ENCODE peak calls at places on chromosomes 6 and 20, in eight cellular contexts. J is fibroblast of lung; K is aorta; U is stomach; T is lung; S is CD8-positive, alpha-beta memory T cell; W is GM23338; G is ovary. B is an unnamed sample.

GRCh38 chr20:25460591-25461280 is 53.3 kb downstream of the GINS1 start:
- DNase-seq in J (no peak), K (peak; percentile 69), U (no peak), T (no peak), S (no peak), W (no peak), G (no peak), B (no peak)

GRCh38 chr20:37390503-37390890 is 44.6 kb downstream of the SRC start:
- DNase-seq in J (no peak), K (no peak), U (no peak), T (no peak), S (no peak), W (no peak), G (peak; percentile 24), B (no peak)

GRCh38 chr20:23602261-23602660 is 3.5 kb downstream of the CST9 start:
- DNase-seq in J (no peak), K (no peak), U (no peak), T (no peak), S (no peak), W (no peak), G (no peak), B (no peak)

GRCh38 chr20:58864346-58864745 is 11.8 kb downstream of the GNAS start:
- DNase-seq in J (no peak), K (no peak), U (no peak), T (no peak), S (no peak), W (no peak), G (no peak), B (no peak)

GRCh38 chr6:18551228-18551627 is 164.1 kb downstream of the RNF144B start:
- DNase-seq in J (peak; percentile 73), K (no peak), U (no peak), T (no peak), S (no peak), W (no peak), G (no peak), B (no peak)

GRCh38 chr6:108561742-108562502 is 1.2 kb downstream of the FOXO3 start:
- DNase-seq in J (peak; percentile 25), K (peak; percentile 78), U (no peak), T (peak; percentile 32), S (no peak), W (peak; percentile 46), G (peak; percentile 64), B (no peak)

GRCh38 chr6:3612341-3613041 is 139.0 kb downstream of the PXDC1 start:
- DNase-seq in J (peak; percentile 95), K (no peak), U (no peak), T (no peak), S (no peak), W (no peak), G (no peak), B (no peak)

GRCh38 chr20:38120625-38120988 is 44.5 kb downstream of the TGM2 start:
- DNase-seq in J (no peak), K (no peak), U (no peak), T (no peak), S (no peak), W (no peak), G (no peak), B (no peak)

GRCh38 chr20:17611290-17611539 is 41.3 kb downstream of the DSTN start:
- DNase-seq in J (peak; percentile 35), K (no peak), U (no peak), T (no peak), S (no peak), W (no peak), G (no peak), B (no peak)

GRCh38 chr20:15613530-15613929 is 959.7 kb downstream of the KIF16B start:
- DNase-seq in J (peak; percentile 40), K (no peak), U (peak; percentile 83), T (no peak), S (no peak), W (no peak), G (no peak), B (no peak)

GRCh38 chr6:167933847-167934246 is 63.6 kb upstream of the KIF25 start:
- DNase-seq in J (no peak), K (no peak), U (no peak), T (no peak), S (no peak), W (no peak), G (no peak), B (no peak)

GRCh38 chr20:46341374-46342044 is 33.2 kb upstream of the CDH22 start:
- DNase-seq in J (no peak), K (no peak), U (no peak), T (no peak), S (no peak), W (no peak), G (no peak), B (no peak)

GRCh38 chr20:46342451-46343357 is 34.4 kb upstream of the CDH22 start:
- DNase-seq in J (no peak), K (no peak), U (no peak), T (no peak), S (no peak), W (no peak), G (no peak), B (no peak)

GRCh38 chr20:46343358-46344357 is 35.4 kb upstream of the CDH22 start:
- DNase-seq in J (no peak), K (no peak), U (no peak), T (no peak), S (no peak), W (no peak), G (no peak), B (no peak)

GRCh38 chr20:46344488-46345162 is 36.3 kb upstream of the CDH22 start:
- DNase-seq in J (no peak), K (no peak), U (no peak), T (no peak), S (no peak), W (no peak), G (no peak), B (no peak)

DNA sequence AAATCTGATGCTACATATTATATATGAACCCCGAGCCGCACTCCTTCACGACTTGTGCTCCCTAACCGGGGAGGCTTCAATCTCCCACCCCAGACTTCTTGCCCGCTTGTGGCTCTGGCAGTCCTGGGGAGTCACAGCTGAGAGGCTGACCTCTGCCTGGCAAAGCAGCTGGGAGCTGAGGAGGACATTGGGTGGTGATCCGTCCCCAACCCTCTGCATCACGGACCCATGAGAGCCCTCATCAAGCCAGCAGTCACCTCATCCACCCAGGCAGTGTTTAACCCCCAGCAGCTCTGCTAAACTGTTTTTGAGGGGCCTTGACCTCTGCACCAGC is 33.7 kb upstream of the CDH22 start:
- DNase-seq in J (no peak), K (no peak), U (no peak), T (no peak), S (no peak), W (no peak), G (no peak), B (no peak)
- H3K27me3 ChIP-seq in J (peaks cover 46% of the 10 kb centered on the region), K (peaks cover 2% of the 10 kb centered on the region), U (peaks cover 74% of the 10 kb centered on the region), T (peaks cover 3% of the 10 kb centered on the region), S (peaks cover 19% of the 10 kb centered on the region), W (peaks cover 9% of the 10 kb centered on the region), G (no peaks in the 10 kb centered on the region), B (no peaks in the 10 kb centered on the region)

DNA sequence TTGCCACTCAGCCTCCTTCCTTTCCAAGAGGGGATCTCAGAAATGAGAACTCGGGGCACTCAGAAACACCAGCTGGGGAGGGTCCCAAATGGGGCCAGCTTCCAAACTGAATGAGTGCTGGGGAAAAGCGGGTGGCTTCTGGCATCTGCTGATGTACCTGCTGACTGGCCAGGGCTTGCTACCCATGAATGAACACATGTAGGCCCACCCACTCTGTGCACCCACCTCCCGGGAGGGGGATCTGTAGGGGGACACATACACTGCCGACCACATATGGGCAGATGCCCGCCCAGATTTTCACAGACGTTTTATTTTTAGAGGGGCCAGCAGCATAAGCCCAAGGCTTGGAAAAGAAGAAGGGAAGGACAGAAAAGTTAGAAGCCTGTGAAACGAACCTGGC is 231.9 kb upstream of the RNF24 start:
- DNase-seq in J (no peak), K (no peak), U (no peak), T (no peak), S (no peak), W (no peak), G (no peak), B (no peak)
- H3K27me3 ChIP-seq in J (peaks cover 3% of the 10 kb centered on the region), K (no peaks in the 10 kb centered on the region), U (peaks cover 82% of the 10 kb centered on the region), T (peaks cover 12% of the 10 kb centered on the region), S (peaks cover 3% of the 10 kb centered on the region), W (peaks cover 73% of the 10 kb centered on the region), G (no peaks in the 10 kb centered on the region), B (peaks cover 7% of the 10 kb centered on the region)

GRCh38 chr20:10280016-10280908 is 61.6 kb downstream of the SNAP25 start:
- DNase-seq in J (peak; percentile 39), K (no peak), U (no peak), T (no peak), S (no peak), W (peak; percentile 40), G (no peak), B (no peak)

GRCh38 chr20:10278416-10278815 is 59.8 kb downstream of the SNAP25 start:
- DNase-seq in J (no peak), K (no peak), U (no peak), T (no peak), S (no peak), W (no peak), G (no peak), B (no peak)

GRCh38 chr20:10281911-10282310 is 63.3 kb downstream of the SNAP25 start:
- DNase-seq in J (no peak), K (no peak), U (no peak), T (no peak), S (no peak), W (no peak), G (no peak), B (no peak)

GRCh38 chr20:10277616-10278015 is 59.0 kb downstream of the SNAP25 start:
- DNase-seq in J (no peak), K (no peak), U (no peak), T (no peak), S (no peak), W (no peak), G (no peak), B (no peak)

GRCh38 chr20:10276886-10277580 is 58.4 kb downstream of the SNAP25 start:
- DNase-seq in J (no peak), K (no peak), U (no peak), T (no peak), S (no peak), W (no peak), G (no peak), B (no peak)
- H3K27me3 ChIP-seq in J (no peaks in the 10 kb centered on the region), K (no peaks in the 10 kb centered on the region), U (no peaks in the 10 kb centered on the region), T (no peaks in the 10 kb centered on the region), S (no peaks in the 10 kb centered on the region), W (no peaks in the 10 kb centered on the region), G (no peaks in the 10 kb centered on the region), B (no peaks in the 10 kb centered on the region)

DNA sequence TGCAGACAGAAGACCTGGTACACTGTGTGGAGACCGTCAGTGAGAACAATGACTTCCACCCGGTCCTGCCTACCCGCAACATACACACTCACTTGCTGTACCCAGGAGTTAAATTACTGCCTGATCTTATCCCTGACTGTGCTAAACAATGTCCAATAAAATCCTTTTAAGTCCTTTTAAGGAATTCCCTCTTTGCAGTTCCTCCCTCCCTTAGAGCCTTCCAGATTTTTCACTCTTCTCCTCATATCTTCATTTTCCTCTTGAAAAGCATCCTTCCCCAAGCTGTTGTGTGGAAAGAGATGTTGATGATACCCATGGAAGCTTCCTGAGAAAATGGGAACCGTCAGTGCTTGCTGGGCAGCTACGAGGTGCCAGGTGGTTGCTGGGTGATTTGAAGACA is 3.4 kb upstream of the KCNG1 start:
- DNase-seq in J (no peak), K (no peak), U (no peak), T (no peak), S (no peak), W (no peak), G (no peak), B (no peak)
- H3K27me3 ChIP-seq in J (peaks cover 56% of the 10 kb centered on the region), K (no peaks in the 10 kb centered on the region), U (peaks cover 99% of the 10 kb centered on the region), T (peaks cover 12% of the 10 kb centered on the region), S (peaks cover 25% of the 10 kb centered on the region), W (peaks cover 44% of the 10 kb centered on the region), G (no peaks in the 10 kb centered on the region), B (peaks cover 56% of the 10 kb centered on the region)